ENCODE peak calls at places on chromosomes 12 and 14, in five cellular contexts. M, B, Y, A and C are unnamed samples.
A peak's percentile ranks its signal among the peaks of the same experiment; 100 is the strongest.

GRCh38 chr12:53049582-53050318 is at the start of gene TNS2:
- DNase-seq in Y (no peak), M (peak; percentile 68), A (peak; percentile 85), B (peak; percentile 40), C (peak; percentile 85)

GRCh38 chr12:54140958-54141388 is 47.8 kb downstream of the SMUG1 start:
- DNase-seq in A (no peak), Y (no peak), M (no peak), B (no peak), C (peak; percentile 55)

GRCh38 chr14:62796431-62796830 is 248.8 kb downstream of the KCNH5 start:
- DNase-seq in B (no peak), A (no peak), Y (no peak), M (no peak), C (no peak)

GRCh38 chr12:15152456-15152855 is 68.8 kb downstream of the RERG start:
- DNase-seq in B (no peak), M (peak; percentile 20), Y (no peak), A (no peak), C (peak; percentile 50)

GRCh38 chr14:53569471-53569870 is 387.2 kb downstream of the BMP4 start:
- DNase-seq in M (no peak), A (no peak), Y (no peak), B (no peak), C (no peak)

GRCh38 chr14:100085451-100085850 is 20.2 kb downstream of the EVL start:
- DNase-seq in Y (no peak), A (no peak), M (no peak), B (no peak), C (no peak)

GRCh38 chr14:24159777-24160498 is 1.1 kb upstream of the IRF9 start:
- DNase-seq in A (no peak), B (no peak), Y (no peak), M (no peak), C (no peak)

GRCh38 chr14:61484011-61484410 is 162.6 kb downstream of the PRKCH start:
- DNase-seq in M (no peak), Y (no peak), B (no peak), A (no peak), C (no peak)

GRCh38 chr12:108565976-108566375 is 3.6 kb downstream of the ISCU start:
- DNase-seq in M (peak; percentile 78), B (peak; percentile 73), Y (peak; percentile 54), A (peak; percentile 84), C (peak; percentile 56)

GRCh38 chr12:129467749-129468148 is 436.1 kb downstream of the TMEM132D start:
- DNase-seq in A (no peak), Y (no peak), B (no peak), M (no peak), C (no peak)

GRCh38 chr12:105418821-105419291 is 88.4 kb downstream of the C12orf75 start:
- DNase-seq in M (no peak), A (no peak), Y (no peak), B (no peak), C (no peak)

GRCh38 chr14:101737414-101738367 is 23.8 kb upstream of the PPP2R5C start:
- DNase-seq in B (no peak), A (no peak), M (no peak), Y (no peak), C (no peak)

GRCh38 chr14:50023671-50024490 is 92.5 kb downstream of the VCPKMT start:
- DNase-seq in B (peak; percentile 89), Y (no peak), A (no peak), M (peak; percentile 34), C (peak; percentile 22)

GRCh38 chr14:95235767-95236166 is 78.4 kb upstream of the DICER1 start:
- DNase-seq in A (no peak), Y (no peak), M (no peak), B (no peak), C (no peak)

GRCh38 chr14:95235351-95235750 is 78.0 kb upstream of the DICER1 start:
- DNase-seq in Y (no peak), B (no peak), A (no peak), M (no peak), C (no peak)

GRCh38 chr14:95233702-95234241 is 76.4 kb upstream of the DICER1 start:
- DNase-seq in M (no peak), Y (no peak), B (no peak), A (peak; percentile 67), C (peak; percentile 79)

GRCh38 chr14:95232894-95233584 is 75.7 kb upstream of the DICER1 start:
- DNase-seq in Y (no peak), M (no peak), A (no peak), B (no peak), C (no peak)

GRCh38 chr14:95234426-95234825 is 77.1 kb upstream of the DICER1 start:
- DNase-seq in B (no peak), M (no peak), Y (no peak), A (no peak), C (no peak)
- H3K4me1 ChIP-seq in B (no peaks in the 10 kb centered on the region), M (peaks cover 10% of the 10 kb centered on the region), Y (peaks cover 5% of the 10 kb centered on the region), A (peaks cover 4% of the 10 kb centered on the region), C (peaks cover 13% of the 10 kb centered on the region)

GRCh38 chr14:33950320-33951182 is at the start of gene EGLN3:
- DNase-seq in B (peak; percentile 44), M (peak; percentile 83), A (peak; percentile 91), Y (peak; percentile 90), C (peak; percentile 90)
- TF ChIP-seq POLR2A in B (no peak), M (peak; percentile 100), A (peak; percentile 98), Y (peak; percentile 99), C (peak; percentile 24)

GRCh38 chr12:57222286-57223190 is 5.9 kb downstream of the NXPH4 start:
- DNase-seq in Y (no peak), B (no peak), M (no peak), A (no peak), C (no peak)
- H3K4me1 ChIP-seq in Y (peaks cover 5% of the 10 kb centered on the region), B (peaks cover 4% of the 10 kb centered on the region), M (peaks cover under 1% of the 10 kb centered on the region), A (peaks cover 19% of the 10 kb centered on the region), C (peaks cover 10% of the 10 kb centered on the region)

GRCh38 chr12:132582058-132582420 is 28.3 kb downstream of the LRCOL1 start:
- DNase-seq in M (no peak), B (no peak), A (no peak), Y (no peak), C (peak; percentile 63)

GRCh38 chr12:132581348-132582057 is 28.9 kb downstream of the LRCOL1 start:
- DNase-seq in Y (no peak), A (no peak), B (no peak), M (no peak), C (no peak)

GRCh38 chr12:132583736-132584135 is 26.6 kb downstream of the LRCOL1 start:
- DNase-seq in Y (no peak), M (no peak), A (no peak), B (no peak), C (peak; percentile 50)

GRCh38 chr12:132583311-132583710 is 27.1 kb downstream of the LRCOL1 start:
- DNase-seq in M (no peak), B (no peak), Y (no peak), A (no peak), C (no peak)

DNA sequence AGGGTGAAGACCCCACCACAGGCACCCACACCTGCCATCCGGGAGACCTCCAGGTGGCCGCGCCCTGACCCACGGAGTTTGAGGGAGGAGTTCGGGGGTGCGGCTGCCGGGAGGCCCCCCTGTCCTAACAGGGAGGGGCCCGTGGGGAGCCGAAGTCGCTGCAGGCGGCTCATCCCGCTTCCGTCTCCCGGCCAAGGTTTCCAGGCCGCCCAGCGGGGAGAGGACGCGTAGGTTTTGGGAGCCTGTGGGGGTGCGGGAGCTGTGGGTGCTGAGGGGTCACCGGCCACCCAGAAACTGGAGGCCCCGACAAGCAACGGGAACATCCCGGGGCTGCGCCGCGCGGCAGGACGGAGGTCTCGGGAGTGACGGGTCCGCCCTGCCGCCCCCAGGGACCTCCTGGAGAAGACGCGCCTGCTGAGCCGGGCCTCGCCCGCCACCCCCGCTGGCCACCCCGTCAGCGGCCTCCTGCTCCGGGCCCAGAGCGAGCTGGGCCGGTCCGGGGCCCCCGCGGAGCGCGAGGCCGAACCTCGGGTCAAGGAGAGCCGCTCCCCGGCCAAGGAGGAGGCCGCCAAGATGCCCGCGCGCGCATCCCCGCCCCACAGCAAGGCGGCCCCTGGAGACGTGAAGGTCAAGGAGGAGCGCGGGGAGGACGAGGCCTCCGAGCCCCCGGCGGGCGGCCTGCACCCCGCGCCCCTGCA is 27.7 kb downstream of the LRCOL1 start:
- DNase-seq in M (no peak), B (no peak), A (no peak), Y (no peak), C (no peak)
- TF ChIP-seq POLR2A in M (no peak), B (no peak), A (no peak), Y (no peak), C (no peak)

GRCh38 chr14:77084991-77085390 is 13.1 kb upstream of the CIPC start:
- DNase-seq in Y (no peak), B (no peak), A (no peak), M (no peak), C (no peak)

GRCh38 chr14:77082356-77082755 is 15.7 kb upstream of the CIPC start:
- DNase-seq in B (no peak), Y (no peak), M (no peak), A (no peak), C (no peak)

GRCh38 chr14:77086017-77086727 is 11.9 kb upstream of the CIPC start:
- DNase-seq in Y (peak; percentile 45), B (peak; percentile 54), A (no peak), M (peak; percentile 35), C (no peak)

GRCh38 chr14:77085538-77085937 is 12.5 kb upstream of the CIPC start:
- DNase-seq in B (no peak), Y (no peak), M (no peak), A (no peak), C (no peak)

GRCh38 chr14:77083082-77083481 is 15.0 kb upstream of the CIPC start:
- DNase-seq in B (no peak), Y (no peak), M (no peak), A (no peak), C (no peak)
- H3K4me1 ChIP-seq in B (no peaks in the 10 kb centered on the region), Y (no peaks in the 10 kb centered on the region), M (no peaks in the 10 kb centered on the region), A (no peaks in the 10 kb centered on the region), C (peaks cover 4% of the 10 kb centered on the region)